ENCODE peak calls at places on chromosomes 1 and 21, in ten cellular contexts. K, H, Q, P, G, X, J, O, Y and T are unnamed samples.

GRCh38 chr1:204568576-204569206 is 52.5 kb downstream of the MDM4 start:
- DNase-seq in K (no peak), Y (no peak), Q (no peak), H (no peak), G (no peak), O (no peak), X (no peak), P (no peak), J (no peak), T (no peak)

GRCh38 chr1:38677756-38678155 is 181.8 kb downstream of the RRAGC start:
- DNase-seq in H (no peak), G (no peak), P (no peak), Y (no peak), J (no peak), X (no peak), K (no peak), O (no peak), Q (no peak), T (peak; percentile 17)

GRCh38 chr1:33222381-33222780 is 33.9 kb upstream of the ZNF362 start:
- DNase-seq in K (no peak), P (no peak), Q (no peak), X (no peak), H (no peak), Y (no peak), J (no peak), G (no peak), O (no peak), T (no peak)

GRCh38 chr1:166843769-166844596 is 4.7 kb downstream of the POGK start:
- DNase-seq in Y (peak; percentile 44), J (no peak), O (no peak), Q (no peak), P (no peak), G (no peak), H (no peak), X (peak; percentile 4), K (no peak), T (no peak)

GRCh38 chr1:37661401-37661800 is 26.7 kb upstream of the RSPO1 start:
- DNase-seq in K (no peak), P (no peak), G (no peak), Q (no peak), J (no peak), Y (no peak), H (no peak), X (no peak), O (no peak), T (no peak)

GRCh38 chr1:213276236-213276635 is 225.2 kb downstream of the RPS6KC1 start:
- DNase-seq in O (no peak), X (no peak), J (no peak), K (no peak), Y (no peak), G (no peak), H (no peak), Q (no peak), P (no peak), T (no peak)

GRCh38 chr1:51610637-51611036 is 6.3 kb upstream of the OSBPL9 start:
- DNase-seq in Q (no peak), H (no peak), X (no peak), O (no peak), J (no peak), P (no peak), Y (no peak), G (no peak), K (no peak), T (no peak)

GRCh38 chr1:226952121-226952441 is 12.0 kb downstream of the COQ8A start:
- DNase-seq in Y (no peak), K (peak; percentile 5), J (no peak), O (no peak), P (no peak), H (no peak), G (no peak), Q (no peak), X (no peak), T (peak; percentile 8)

GRCh38 chr1:202915146-202915545 is 11.9 kb downstream of the KLHL12 start:
- DNase-seq in X (no peak), G (no peak), J (no peak), Y (no peak), Q (no peak), H (no peak), K (no peak), O (no peak), P (no peak), T (no peak)

GRCh38 chr1:165255226-165255625 is 101.3 kb downstream of the LMX1A start:
- DNase-seq in J (no peak), O (no peak), X (no peak), Q (no peak), K (no peak), P (no peak), G (no peak), Y (no peak), H (no peak), T (no peak)

GRCh38 chr1:74652711-74653131 is 20.9 kb downstream of the ERICH3 start:
- DNase-seq in K (no peak), O (no peak), G (peak; percentile 63), J (no peak), Y (no peak), H (peak; percentile 97), X (peak; percentile 98), P (no peak), Q (no peak), T (no peak)

GRCh38 chr21:19290328-19290727 is 886.7 kb upstream of the TMPRSS15 start:
- DNase-seq in K (no peak), Y (no peak), P (no peak), O (no peak), H (no peak), X (no peak), G (no peak), J (no peak), Q (no peak), T (no peak)
- TF ChIP-seq CTCF in K (no peak), Y (no peak), P (no peak), O (no peak), H (no peak), X (no peak), G (no peak), J (no peak), Q (no peak), T (no peak)

GRCh38 chr1:72281144-72281543 is 1.2 kb downstream of the NEGR1 start:
- DNase-seq in Y (no peak), X (no peak), J (no peak), G (no peak), O (no peak), P (no peak), H (no peak), K (no peak), Q (no peak), T (no peak)
- H3K4me3 ChIP-seq in Y (peak overlapping the region; percentile 75), X (peak overlapping the region; percentile 89), J (peak overlapping the region; percentile 70), G (no peak overlapping the region), O (peak overlapping the region; percentile 50), P (peak overlapping the region; percentile 52), H (peak overlapping the region; percentile 2), K (peak overlapping the region; percentile 85), Q (peak overlapping the region; percentile 49), T (peak overlapping the region; percentile 78)

DNA sequence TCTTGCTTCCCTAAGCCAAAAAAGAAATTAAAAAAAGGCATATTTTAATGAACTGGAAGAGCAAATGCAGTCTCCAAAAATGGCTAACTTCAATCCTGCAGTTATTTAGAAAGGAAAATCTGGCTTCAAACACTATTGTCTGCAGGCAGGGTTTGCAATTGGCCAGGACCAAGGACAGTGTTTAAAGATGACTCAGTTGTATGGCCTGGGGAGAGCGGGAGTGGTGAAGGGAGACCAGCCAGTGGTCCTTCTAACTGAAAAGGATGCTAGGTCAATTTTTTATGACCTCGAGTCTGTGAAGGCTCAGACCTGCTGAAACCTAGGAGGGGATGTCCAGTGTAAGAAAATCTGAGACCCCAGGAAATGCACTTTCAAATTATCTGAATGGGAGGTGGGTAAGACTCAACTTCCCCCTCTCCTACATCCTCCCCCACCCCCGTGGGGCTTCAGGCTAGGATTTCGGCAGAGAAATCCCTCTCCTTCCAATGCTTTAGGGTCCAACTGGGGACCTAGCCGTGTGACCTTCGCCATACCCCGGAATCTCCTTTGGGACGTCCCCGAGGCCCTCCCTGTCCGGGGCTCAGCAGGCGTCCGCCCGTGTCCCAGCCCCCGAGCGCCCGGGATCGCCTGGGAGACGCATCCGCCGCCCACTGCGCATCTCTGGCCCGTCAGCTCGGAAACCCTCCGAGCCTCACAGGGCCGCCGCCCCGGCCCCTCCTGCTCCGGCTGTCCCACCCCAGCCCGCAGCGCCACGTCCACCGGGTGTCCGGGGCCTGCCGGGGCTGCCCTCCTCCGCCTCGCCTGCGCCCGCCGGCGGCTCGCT is 587 bp upstream of the RIMKLA start:
- DNase-seq in Q (no peak), K (no peak), O (no peak), P (peak; percentile 18), H (no peak), G (no peak), X (peak; percentile 18), Y (no peak), J (no peak), T (no peak)
- TF ChIP-seq CTCF in Q (no peak), K (no peak), O (no peak), P (no peak), H (no peak), G (no peak), X (no peak), Y (no peak), J (no peak), T (no peak)

GRCh38 chr1:40314721-40315238 is 2.3 kb downstream of the COL9A2 start:
- DNase-seq in K (no peak), X (peak; percentile 15), Q (no peak), P (no peak), O (no peak), G (no peak), J (no peak), H (no peak), Y (no peak), T (no peak)
- H3K4me3 ChIP-seq in K (peak overlapping the region; percentile 47), X (peak overlapping the region; percentile 4), Q (no peak overlapping the region), P (peak overlapping the region; percentile 56), O (peak overlapping the region; percentile 28), G (peak overlapping the region; percentile 56), J (peak overlapping the region; percentile 49), H (no peak overlapping the region), Y (peak overlapping the region; percentile 51), T (peak overlapping the region; percentile 75)

GRCh38 chr1:161374373-161374772 is 6.7 kb upstream of the CFAP126 start:
- DNase-seq in J (no peak), G (peak; percentile 15), Y (no peak), X (no peak), P (no peak), K (no peak), H (no peak), O (no peak), Q (no peak), T (no peak)
- TF ChIP-seq CTCF in J (peak; percentile 12), G (peak; percentile 62), Y (no peak), X (peak; percentile 17), P (no peak), K (no peak), H (peak; percentile 12), O (no peak), Q (no peak), T (no peak)

GRCh38 chr1:156760092-156760795 is 7.1 kb upstream of the PRCC start:
- DNase-seq in O (no peak), Y (no peak), K (peak; percentile 34), Q (no peak), G (no peak), J (no peak), P (no peak), H (no peak), X (no peak), T (no peak)
- H3K4me3 ChIP-seq in O (no peak overlapping the region), Y (no peak overlapping the region), K (no peak overlapping the region), Q (no peak overlapping the region), G (no peak overlapping the region), J (no peak overlapping the region), P (no peak overlapping the region), H (no peak overlapping the region), X (no peak overlapping the region), T (no peak overlapping the region)

GRCh38 chr1:66932291-66932690 is 7.5 kb downstream of the MIER1 start:
- DNase-seq in O (no peak), K (no peak), X (no peak), Q (no peak), G (no peak), P (no peak), H (no peak), J (no peak), Y (no peak), T (no peak)
- TF ChIP-seq CTCF in O (no peak), K (no peak), X (no peak), Q (no peak), G (no peak), P (no peak), H (no peak), J (no peak), Y (no peak), T (no peak)